ENCODE peak calls at places on chromosomes 12 and 14, in eight cellular contexts. H is CD8-positive, alpha-beta T cell; E is astrocyte; G is heart left ventricle; U is gastrocnemius medialis; X is GM23248; R is lung; C is CD8-positive, alpha-beta memory T cell. V is an unnamed sample. For H3K36me3, the result is how much of the 10 kb centered on the place peaks cover.

GRCh38 chr12:68359669-68360068 is 27.5 kb upstream of the MDM1 start:
- DNase-seq in G (no peak), C (no peak), U (no peak), E (no peak), R (no peak), H (no peak), X (peak), V (no peak)

GRCh38 chr14:80003138-80003537 is 208.2 kb downstream of the DIO2 start:
- DNase-seq in C (no peak), X (no peak), G (no peak), R (no peak), U (no peak), E (peak), H (no peak), V (no peak)

GRCh38 chr14:104263671-104264358 is 125.4 kb downstream of the KIF26A start:
- DNase-seq in E (no peak), R (no peak), G (peak), U (no peak), H (no peak), C (no peak), X (no peak), V (peak)

GRCh38 chr12:49413010-49413409 is 45.7 kb downstream of the SPATS2 start:
- DNase-seq in G (no peak), E (no peak), C (no peak), H (no peak), R (no peak), U (no peak), X (peak), V (no peak)

GRCh38 chr12:1201886-1202285 is 210.9 kb downstream of the ERC1 start:
- DNase-seq in U (no peak), X (no peak), R (no peak), E (no peak), G (no peak), H (no peak), C (no peak), V (no peak)

GRCh38 chr14:56846970-56847928 is 37.0 kb upstream of the OTX2 start:
- DNase-seq in E (no peak), H (no peak), G (no peak), C (no peak), U (no peak), R (no peak), X (no peak), V (no peak)

GRCh38 chr14:101875726-101876268 is 88.6 kb upstream of the DYNC1H1 start:
- DNase-seq in G (no peak), X (peak), E (no peak), H (no peak), U (no peak), C (no peak), R (no peak), V (no peak)

GRCh38 chr14:58533417-58533816 is 104.3 kb upstream of the DACT1 start:
- DNase-seq in G (no peak), C (no peak), R (no peak), E (peak), X (peak), H (no peak), U (no peak), V (no peak)

GRCh38 chr12:118560733-118561132 is 184.4 kb downstream of the SUDS3 start:
- DNase-seq in U (no peak), G (peak), C (no peak), H (no peak), X (no peak), E (no peak), R (no peak), V (no peak)

GRCh38 chr12:129503802-129504201 is 400.0 kb downstream of the TMEM132D start:
- DNase-seq in U (no peak), X (no peak), E (no peak), H (no peak), G (no peak), C (no peak), R (no peak), V (no peak)

GRCh38 chr14:50320279-50320678 is 8.2 kb downstream of the DMAC2L start:
- DNase-seq in X (peak), G (no peak), H (no peak), C (no peak), E (peak), R (no peak), U (no peak), V (no peak)

GRCh38 chr12:23472329-23472971 is 477.0 kb downstream of the SOX5 start:
- DNase-seq in X (no peak), G (no peak), H (no peak), R (peak), C (no peak), E (no peak), U (no peak), V (peak)

GRCh38 chr14:60356921-60357550 is 108.0 kb downstream of the PPM1A start:
- DNase-seq in R (no peak), H (no peak), C (no peak), E (no peak), G (no peak), U (no peak), X (no peak), V (no peak)

GRCh38 chr12:24899503-24900098 is 49.3 kb downstream of the BCAT1 start:
- DNase-seq in U (no peak), C (no peak), R (no peak), H (no peak), E (no peak), G (no peak), X (no peak), V (no peak)

GRCh38 chr12:102227954-102228353 is 30.3 kb upstream of the PMCH start:
- DNase-seq in X (no peak), U (no peak), E (no peak), R (no peak), G (no peak), C (no peak), H (no peak), V (no peak)

GRCh38 chr12:39412210-39412609 is 30.7 kb downstream of the KIF21A start:
- DNase-seq in R (no peak), E (no peak), G (no peak), H (no peak), X (no peak), U (no peak), C (no peak), V (no peak)

GRCh38 chr12:113325938-113326337 is 9.0 kb downstream of the SLC8B1 start:
- DNase-seq in X (peak), R (no peak), G (peak), H (no peak), C (no peak), U (no peak), E (peak), V (no peak)

GRCh38 chr12:109678732-109679131 is 34.9 kb upstream of the FAM222A start:
- DNase-seq in U (no peak), H (no peak), G (no peak), E (no peak), C (no peak), X (no peak), R (no peak), V (no peak)

GRCh38 chr12:4059891-4060290 is 186.7 kb upstream of the PARP11 start:
- DNase-seq in C (no peak), R (no peak), G (no peak), X (no peak), E (no peak), H (no peak), U (no peak), V (no peak)

GRCh38 chr12:123058471-123058870 is 78.0 kb downstream of the ARL6IP4 start:
- DNase-seq in U (no peak), C (no peak), R (no peak), E (no peak), G (no peak), X (no peak), H (no peak), V (no peak)

GRCh38 chr12:116906285-116906684 is 4.5 kb upstream of the FBXW8 start:
- DNase-seq in H (no peak), G (no peak), X (no peak), E (no peak), R (no peak), U (no peak), C (no peak), V (no peak)

GRCh38 chr12:30640392-30640791 is 55.3 kb downstream of the IPO8 start:
- DNase-seq in G (no peak), H (no peak), E (no peak), C (no peak), X (no peak), R (no peak), U (no peak), V (no peak)

GRCh38 chr12:42450248-42450647 is 124.3 kb downstream of the PPHLN1 start:
- DNase-seq in C (no peak), G (no peak), H (no peak), R (no peak), E (peak), X (peak), U (no peak), V (no peak)

GRCh38 chr12:65885312-65885711 is 61.0 kb downstream of the HMGA2 start:
- DNase-seq in H (no peak), X (peak), R (no peak), G (no peak), U (no peak), C (no peak), E (no peak), V (no peak)

GRCh38 chr12:86334071-86334470 is 77.9 kb upstream of the MGAT4C start:
- DNase-seq in H (no peak), G (no peak), C (no peak), E (no peak), R (no peak), U (no peak), X (no peak), V (no peak)

GRCh38 chr12:109098142-109098652 is 800 bp downstream of the UNG start:
- DNase-seq in G (peak), H (no peak), X (peak), C (no peak), R (peak), U (no peak), E (peak), V (no peak)

GRCh38 chr12:114820773-114821172 is 136.8 kb upstream of the TBX3 start:
- DNase-seq in C (no peak), X (no peak), U (no peak), G (no peak), R (no peak), E (no peak), H (no peak), V (no peak)

GRCh38 chr12:3203713-3204112 is 126.5 kb downstream of the TSPAN9 start:
- DNase-seq in R (no peak), U (no peak), C (no peak), H (no peak), G (no peak), X (no peak), E (no peak), V (no peak)

GRCh38 chr12:42583017-42583416 is 6.5 kb downstream of the PRICKLE1 start:
- DNase-seq in R (no peak), G (no peak), H (no peak), U (no peak), C (no peak), X (no peak), E (no peak), V (no peak)

GRCh38 chr14:61567838-61568571 is 127.3 kb upstream of the HIF1A start:
- DNase-seq in U (no peak), H (no peak), X (no peak), C (no peak), G (peak), E (no peak), R (no peak), V (no peak)
- H3K4me3 ChIP-seq in U (no peak), H (peak), X (no peak), C (peak), G (peak), E (no peak), R (no peak), V (no peak)

DNA sequence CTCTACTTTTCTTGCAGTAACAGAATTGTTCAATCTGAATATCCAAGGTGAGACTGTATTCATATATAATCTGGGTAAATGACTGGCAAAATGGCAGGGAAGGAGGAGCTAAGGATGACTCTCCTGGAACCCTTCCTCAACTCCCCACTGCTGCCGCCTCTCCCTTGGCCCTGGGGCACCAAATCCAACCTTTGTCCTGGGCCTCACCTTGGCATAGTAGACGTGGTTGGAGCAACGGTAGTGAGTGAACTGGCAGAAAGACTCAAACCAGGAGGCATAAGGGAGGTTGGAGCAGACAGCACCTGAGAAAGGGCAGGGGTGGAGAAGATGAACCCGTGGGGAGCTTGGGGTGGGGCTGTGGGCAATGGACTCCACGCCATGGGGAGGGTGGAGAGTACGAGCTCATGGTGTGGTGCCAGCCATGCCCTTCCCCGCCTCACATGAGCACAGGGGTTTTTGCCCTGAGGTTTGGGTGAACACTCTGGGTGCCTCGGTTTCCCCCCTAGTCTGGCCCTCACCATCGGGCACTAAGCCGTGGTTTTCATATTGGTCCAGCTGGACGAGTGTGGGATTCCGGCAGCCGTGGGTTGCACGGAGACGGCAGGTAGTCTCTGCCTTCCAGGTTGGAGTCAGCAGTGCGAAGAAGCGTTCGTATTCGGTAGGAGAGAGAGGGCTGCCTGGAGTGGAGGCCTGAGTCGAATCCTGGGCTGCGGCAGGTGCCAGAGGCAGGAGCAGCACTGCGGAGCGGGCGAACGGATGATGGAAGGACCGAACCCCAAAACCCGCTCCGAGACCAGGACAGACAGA is 753 bp downstream of the ACRBP start:
- DNase-seq in H (no peak), C (no peak), E (no peak), G (no peak), U (no peak), R (no peak), X (no peak), V (no peak)
- H3K36me3 ChIP-seq in H (under half), C (under half), E (under half), G (under half), U (under half), R (under half), X (under half), V (under half)

GRCh38 chr12:13534645-13535398 is 338.3 kb downstream of the EMP1 start:
- DNase-seq in C (peak), H (no peak), G (peak), U (no peak), E (peak), X (peak), R (peak), V (no peak)
- H3K4me3 ChIP-seq in C (no peak), H (no peak), G (peak), U (no peak), E (no peak), X (peak), R (no peak), V (no peak)

DNA sequence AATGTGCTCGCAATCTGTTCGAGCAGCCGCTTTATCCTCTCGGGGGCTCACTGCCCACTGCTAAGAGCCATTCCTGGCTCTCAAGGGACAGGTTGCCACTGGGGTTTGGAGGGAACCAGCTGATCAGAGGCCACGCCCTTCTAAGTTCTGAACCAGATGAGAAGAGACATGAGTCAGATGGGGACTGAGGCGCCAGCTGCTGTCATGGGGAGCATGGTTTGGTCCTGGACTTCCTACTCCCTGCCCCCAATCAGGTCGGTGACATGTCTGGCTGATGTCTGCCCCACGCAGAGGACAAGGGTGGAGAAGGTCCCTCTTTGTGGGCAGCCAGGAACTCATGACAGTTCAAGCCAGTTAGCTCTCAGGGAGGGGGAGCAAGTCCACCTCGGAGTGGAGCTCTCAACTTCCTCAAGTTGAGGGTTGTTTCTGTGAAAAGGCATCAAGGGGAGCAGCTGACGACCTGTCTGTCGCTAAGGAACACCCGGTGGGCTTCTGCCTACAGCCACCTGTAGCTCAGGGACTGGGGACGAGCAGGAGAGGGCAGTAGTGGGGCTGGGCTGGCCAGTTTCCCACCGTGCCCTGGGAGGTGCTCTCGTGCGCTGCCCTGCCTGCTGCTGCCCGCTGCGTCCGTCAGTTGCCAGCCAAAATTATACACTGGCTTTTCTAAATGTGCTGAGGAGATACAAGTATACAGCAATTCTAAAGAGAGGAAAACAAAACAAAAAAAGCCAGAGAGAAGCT is 20.4 kb downstream of the PSMC1 start:
- DNase-seq in G (no peak), C (no peak), X (peak), U (no peak), E (no peak), H (no peak), R (no peak), V (no peak)
- H3K36me3 ChIP-seq in G (under half), C (under half), X (under half), U (half or more), E (under half), H (under half), R (under half), V (under half)

GRCh38 chr12:81206425-81206824 is 128.5 kb downstream of the ACSS3 start:
- DNase-seq in E (no peak), U (no peak), G (no peak), H (no peak), R (no peak), C (no peak), X (no peak), V (no peak)
- H3K4me3 ChIP-seq in E (no peak), U (no peak), G (no peak), H (no peak), R (no peak), C (no peak), X (no peak), V (no peak)